ENCODE peak calls at places on chromosomes 2 and 18, in five cellular contexts. C, B, I, F and P are unnamed samples. For H3K27me3, the result is how much of the 10 kb centered on the place peaks cover.

GRCh38 chr2:241932895-241933174 is 63.3 kb downstream of the RTP5 start:
- DNase-seq in C (no peak), B (no peak), I (no peak), F (peak), P (no peak)

GRCh38 chr2:68151037-68151436 is 6.7 kb upstream of the PNO1 start:
- DNase-seq in C (no peak), B (no peak), I (no peak), F (no peak), P (no peak)

GRCh38 chr2:25255745-25256485 is 85.8 kb downstream of the DNMT3A start:
- DNase-seq in C (no peak), B (no peak), I (no peak), F (no peak), P (no peak)

GRCh38 chr2:104769096-104769495 is 84.8 kb upstream of the POU3F3 start:
- DNase-seq in C (no peak), B (no peak), I (no peak), F (no peak), P (no peak)

GRCh38 chr2:162217596-162217995 is 25.6 kb downstream of the FAP start:
- DNase-seq in C (no peak), B (no peak), I (no peak), F (no peak), P (peak)

GRCh38 chr2:206584323-206585116 is 57.8 kb upstream of the FAM237A start:
- DNase-seq in C (no peak), B (no peak), I (no peak), F (no peak), P (no peak)

GRCh38 chr2:112003585-112003984 is 51.5 kb upstream of the TMEM87B start:
- DNase-seq in C (no peak), B (no peak), I (no peak), F (no peak), P (no peak)

GRCh38 chr18:44682871-44683221 is 2.2 kb downstream of the SETBP1 start:
- DNase-seq in C (peak), B (no peak), I (no peak), F (peak), P (no peak)

GRCh38 chr2:201696151-201696659 is 2.2 kb downstream of the MPP4 start:
- DNase-seq in C (no peak), B (no peak), I (no peak), F (no peak), P (peak)

GRCh38 chr18:63997606-63998005 is 27.7 kb downstream of the SERPINB8 start:
- DNase-seq in C (no peak), B (no peak), I (no peak), F (no peak), P (no peak)

GRCh38 chr2:223010641-223011040 is 41.3 kb upstream of the KCNE4 start:
- DNase-seq in C (no peak), B (no peak), I (no peak), F (no peak), P (peak)

GRCh38 chr2:10305715-10306114 is 3.0 kb downstream of the HPCAL1 start:
- DNase-seq in C (no peak), B (no peak), I (no peak), F (no peak), P (no peak)

GRCh38 chr2:216888907-216889622 is 29.2 kb upstream of the TNP1 start:
- DNase-seq in C (peak), B (no peak), I (no peak), F (no peak), P (no peak)

GRCh38 chr18:75827781-75828274 is 400.3 kb upstream of the SMIM21 start:
- DNase-seq in C (no peak), B (peak), I (no peak), F (no peak), P (no peak)

GRCh38 chr2:102187191-102188150 is 648 bp downstream of the IL1RL2 start:
- DNase-seq in C (peak), B (peak), I (peak), F (peak), P (no peak)

GRCh38 chr2:9261231-9261883 is 54.7 kb downstream of the ASAP2 start:
- DNase-seq in C (peak), B (no peak), I (no peak), F (no peak), P (no peak)

GRCh38 chr18:48104703-48105102 is 174.2 kb upstream of the SMAD2 start:
- DNase-seq in C (no peak), B (no peak), I (no peak), F (no peak), P (no peak)

GRCh38 chr2:169280502-169280901 is 81.8 kb downstream of the LRP2 start:
- DNase-seq in C (no peak), B (no peak), I (no peak), F (no peak), P (no peak)

GRCh38 chr2:241649414-241649813 is 11.9 kb downstream of the ATG4B start:
- DNase-seq in C (no peak), B (no peak), I (no peak), F (no peak), P (no peak)

GRCh38 chr18:34117319-34117718 is 107.4 kb downstream of the NOL4 start:
- DNase-seq in C (no peak), B (no peak), I (no peak), F (no peak), P (no peak)

GRCh38 chr18:48663931-48664847 is 125.4 kb downstream of the CTIF start:
- DNase-seq in C (peak), B (peak), I (peak), F (peak), P (no peak)

GRCh38 chr2:219358170-219359075 is 25.9 kb upstream of the RESP18 start:
- DNase-seq in C (no peak), B (no peak), I (no peak), F (no peak), P (no peak)

GRCh38 chr2:42458396-42458795 is 35.4 kb downstream of the KCNG3 start:
- DNase-seq in C (no peak), B (no peak), I (no peak), F (no peak), P (no peak)

GRCh38 chr2:119487434-119488244 is 36.6 kb downstream of the SCTR start:
- DNase-seq in C (no peak), B (peak), I (no peak), F (no peak), P (no peak)

GRCh38 chr18:45355944-45356520 is 259.2 kb upstream of the SLC14A2 start:
- DNase-seq in C (no peak), B (no peak), I (no peak), F (no peak), P (no peak)

GRCh38 chr2:36058953-36059352 is 296.6 kb upstream of the CRIM1 start:
- DNase-seq in C (no peak), B (peak), I (no peak), F (no peak), P (no peak)

GRCh38 chr2:224127871-224128501 is 88.9 kb upstream of the SERPINE2 start:
- DNase-seq in C (no peak), B (no peak), I (no peak), F (no peak), P (no peak)

GRCh38 chr2:108200569-108200968 is 39.2 kb upstream of the SULT1C3 start:
- DNase-seq in C (no peak), B (no peak), I (no peak), F (no peak), P (no peak)

GRCh38 chr2:108194409-108195132 is 45.2 kb upstream of the SULT1C3 start:
- DNase-seq in C (no peak), B (no peak), I (no peak), F (no peak), P (no peak)

GRCh38 chr2:108195133-108195439 is 44.7 kb upstream of the SULT1C3 start:
- DNase-seq in C (no peak), B (no peak), I (no peak), F (no peak), P (no peak)

GRCh38 chr2:108199726-108200125 is 40.0 kb upstream of the SULT1C3 start:
- DNase-seq in C (no peak), B (no peak), I (no peak), F (no peak), P (no peak)
- H3K27me3 ChIP-seq in C (under half), B (under half), I (under half), F (under half), P (under half)

GRCh38 chr18:35466815-35467623 is 30.7 kb downstream of the INO80C start:
- DNase-seq in C (no peak), B (no peak), I (no peak), F (no peak), P (no peak)

GRCh38 chr18:35467624-35468016 is 30.1 kb downstream of the INO80C start:
- DNase-seq in C (no peak), B (no peak), I (no peak), F (no peak), P (no peak)

GRCh38 chr18:35466334-35466733 is 31.4 kb downstream of the INO80C start:
- DNase-seq in C (no peak), B (no peak), I (no peak), F (no peak), P (no peak)

GRCh38 chr18:35470440-35470839 is 27.3 kb downstream of the INO80C start:
- DNase-seq in C (no peak), B (no peak), I (no peak), F (no peak), P (no peak)

DNA sequence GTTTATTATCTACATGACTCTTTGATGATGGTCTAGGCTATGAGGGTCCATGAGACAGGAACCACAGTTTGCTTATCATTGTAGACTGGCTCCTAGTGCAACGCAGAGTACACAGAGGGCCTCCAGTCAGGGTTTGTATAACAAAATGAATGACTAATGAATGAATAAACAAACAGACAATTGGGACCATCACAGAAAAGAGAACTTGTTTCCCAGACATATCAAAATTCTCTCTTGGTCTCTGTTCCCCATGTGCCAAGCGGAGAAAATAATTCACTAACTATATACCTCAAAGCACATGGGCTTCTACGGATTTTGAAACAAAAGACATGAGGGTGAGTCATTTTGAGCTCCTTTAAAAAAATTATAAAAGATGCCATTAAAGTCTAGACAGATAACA is 28.1 kb downstream of the INO80C start:
- DNase-seq in C (no peak), B (no peak), I (no peak), F (no peak), P (no peak)
- H3K27ac ChIP-seq in C (no peak), B (no peak), I (no peak), F (no peak), P (no peak)

GRCh38 chr2:1847846-1848598 is 103.7 kb upstream of the PXDN start:
- DNase-seq in C (no peak), B (no peak), I (no peak), F (no peak), P (no peak)

GRCh38 chr2:1846046-1847015 is 102.0 kb upstream of the PXDN start:
- DNase-seq in C (no peak), B (no peak), I (no peak), F (no peak), P (no peak)

GRCh38 chr2:1850031-1850430 is 105.7 kb upstream of the PXDN start:
- DNase-seq in C (no peak), B (no peak), I (no peak), F (no peak), P (no peak)

GRCh38 chr2:1849450-1849849 is 105.1 kb upstream of the PXDN start:
- DNase-seq in C (no peak), B (no peak), I (no peak), F (no peak), P (no peak)

GRCh38 chr2:1848599-1848995 is 104.3 kb upstream of the PXDN start:
- DNase-seq in C (no peak), B (no peak), I (no peak), F (no peak), P (no peak)
- H3K27me3 ChIP-seq in C (under half), B (under half), I (under half), F (under half), P (under half)

DNA sequence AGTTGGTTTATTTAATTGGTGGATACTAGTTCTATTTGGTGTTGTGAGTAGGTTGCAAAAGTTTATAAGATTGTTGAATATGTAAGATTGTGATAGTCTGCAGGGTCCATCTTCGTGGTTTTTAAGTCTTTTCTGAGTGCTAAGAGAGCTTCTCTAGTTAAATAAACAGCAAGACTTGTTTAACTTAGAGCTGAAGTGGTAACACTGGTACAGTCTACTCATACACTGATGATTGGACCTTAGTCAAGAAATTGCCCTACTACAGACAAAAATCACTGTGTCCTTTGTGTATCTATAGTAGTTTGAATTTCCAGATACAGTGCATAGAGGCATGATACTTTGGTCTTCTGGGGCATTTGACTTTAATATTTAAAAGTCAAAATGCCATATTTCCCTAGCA is 94.6 kb downstream of the PHLPP1 start:
- DNase-seq in C (no peak), B (no peak), I (no peak), F (no peak), P (no peak)
- H3K27ac ChIP-seq in C (no peak), B (no peak), I (no peak), F (no peak), P (no peak)

GRCh38 chr2:28975671-28976070 is 5.4 kb upstream of the TOGARAM2 start:
- DNase-seq in C (peak), B (no peak), I (no peak), F (no peak), P (no peak)

GRCh38 chr2:28970464-28971160 is 10.5 kb upstream of the TOGARAM2 start:
- DNase-seq in C (peak), B (no peak), I (no peak), F (no peak), P (no peak)

GRCh38 chr2:28976584-28976983 is 4.5 kb upstream of the TOGARAM2 start:
- DNase-seq in C (peak), B (peak), I (no peak), F (no peak), P (no peak)

GRCh38 chr2:28974252-28974651 is 6.8 kb upstream of the TOGARAM2 start:
- DNase-seq in C (no peak), B (no peak), I (no peak), F (no peak), P (no peak)

DNA sequence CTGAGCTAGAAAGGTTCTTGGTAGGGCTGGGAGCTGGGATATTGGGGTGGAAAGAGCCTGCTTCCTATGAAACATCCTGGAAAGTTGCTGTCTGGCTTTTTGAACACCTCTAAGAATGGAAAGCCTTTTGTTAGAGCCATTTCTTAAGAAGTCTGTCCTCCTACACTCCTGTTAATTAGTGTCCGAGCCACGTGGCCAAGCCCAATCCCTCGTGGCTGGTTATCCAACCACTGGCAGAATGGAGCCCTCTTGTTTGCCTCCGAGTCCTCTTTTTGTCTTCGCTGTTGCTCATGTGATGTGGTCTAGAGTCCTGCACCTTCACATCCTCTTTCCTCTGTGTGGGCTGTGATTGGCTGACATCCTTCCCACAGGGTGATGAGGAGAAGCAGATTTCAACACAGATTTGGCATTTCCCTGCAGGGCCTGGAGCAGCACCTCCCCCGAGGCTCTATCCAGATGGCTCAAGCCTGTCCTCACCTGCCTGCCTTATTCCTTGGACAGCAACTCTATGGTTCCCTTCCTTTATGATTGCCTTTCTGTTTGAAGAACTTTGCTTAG is 8.2 kb upstream of the TOGARAM2 start:
- DNase-seq in C (peak), B (no peak), I (no peak), F (no peak), P (no peak)
- H3K27me3 ChIP-seq in C (under half), B (under half), I (under half), F (under half), P (under half)